ENCODE peak calls at places on chromosomes 12 and 14, in six cellular contexts. J, G, S, A, M and P are unnamed samples.

GRCh38 chr12:54587315-54587821 is 1.1 kb downstream of the PPP1R1A start:
- DNase-seq in J (peak; percentile 33), G (no peak), S (peak; percentile 28), A (no peak), M (no peak), P (peak; percentile 61)

GRCh38 chr14:99148861-99149610 is 123.0 kb downstream of the BCL11B start:
- DNase-seq in J (no peak), G (no peak), S (peak; percentile 16), A (no peak), M (no peak), P (no peak)

GRCh38 chr12:29133141-29133540 is 15.9 kb upstream of the FAR2 start:
- DNase-seq in J (no peak), G (no peak), S (no peak), A (no peak), M (no peak), P (no peak)

GRCh38 chr12:22332191-22332590 is 2.3 kb downstream of the ST8SIA1 start:
- DNase-seq in J (no peak), G (no peak), S (no peak), A (no peak), M (no peak), P (no peak)

GRCh38 chr12:118061011-118061875 is at the start of gene WSB2:
- DNase-seq in J (peak; percentile 49), G (peak; percentile 95), S (peak; percentile 70), A (no peak), M (peak; percentile 84), P (peak; percentile 87)

GRCh38 chr14:54108481-54109471 is 152.2 kb upstream of the BMP4 start:
- DNase-seq in J (peak; percentile 17), G (no peak), S (no peak), A (no peak), M (no peak), P (no peak)

GRCh38 chr12:80756875-80757274 is 40.2 kb downstream of the MYF5 start:
- DNase-seq in J (no peak), G (no peak), S (no peak), A (no peak), M (no peak), P (no peak)

GRCh38 chr12:130817804-130818203 is 21.2 kb downstream of the STX2 start:
- DNase-seq in J (no peak), G (no peak), S (no peak), A (no peak), M (no peak), P (no peak)

GRCh38 chr12:121304306-121304705 is 7.8 kb upstream of the CAMKK2 start:
- DNase-seq in J (no peak), G (no peak), S (no peak), A (no peak), M (no peak), P (no peak)

GRCh38 chr14:54387328-54387727 is 9.5 kb upstream of the CDKN3 start:
- DNase-seq in J (no peak), G (no peak), S (no peak), A (no peak), M (no peak), P (no peak)

GRCh38 chr12:6090786-6091185 is 33.7 kb downstream of the VWF start:
- DNase-seq in J (no peak), G (no peak), S (no peak), A (no peak), M (peak; percentile 51), P (no peak)

GRCh38 chr12:1993341-1993740 is 10.9 kb downstream of the DCP1B start:
- DNase-seq in J (peak; percentile 30), G (no peak), S (no peak), A (no peak), M (no peak), P (no peak)

GRCh38 chr14:55099741-55100140 is 29.3 kb upstream of the LGALS3 start:
- DNase-seq in J (no peak), G (no peak), S (no peak), A (no peak), M (peak; percentile 45), P (no peak)

GRCh38 chr12:42031847-42032564 is 112.7 kb downstream of the GXYLT1 start:
- DNase-seq in J (no peak), G (no peak), S (no peak), A (no peak), M (no peak), P (no peak)

GRCh38 chr12:93377252-93377542 is 528 bp upstream of the NUDT4 start:
- DNase-seq in J (no peak), G (no peak), S (no peak), A (no peak), M (no peak), P (no peak)

GRCh38 chr12:111276189-111276588 is 92.7 kb downstream of the PHETA1 start:
- DNase-seq in J (peak; percentile 37), G (no peak), S (no peak), A (no peak), M (no peak), P (no peak)

GRCh38 chr12:101759396-101760047 is 20.3 kb upstream of the SYCP3 start:
- DNase-seq in J (peak; percentile 43), G (no peak), S (no peak), A (no peak), M (no peak), P (no peak)

GRCh38 chr14:68146812-68147211 is 327.2 kb downstream of the RAD51B start:
- DNase-seq in J (peak; percentile 80), G (no peak), S (no peak), A (no peak), M (peak; percentile 45), P (no peak)

GRCh38 chr12:121773011-121773777 is 20.3 kb downstream of the RHOF start:
- DNase-seq in J (peak; percentile 89), G (peak; percentile 78), S (peak; percentile 79), A (no peak), M (peak; percentile 37), P (peak; percentile 50)

GRCh38 chr14:34237677-34238076 is 224.4 kb downstream of the SPTSSA start:
- DNase-seq in J (no peak), G (no peak), S (no peak), A (no peak), M (no peak), P (no peak)

GRCh38 chr12:116236148-116236731 is 41.3 kb downstream of the MED13L start:
- DNase-seq in J (peak; percentile 63), G (no peak), S (peak; percentile 54), A (no peak), M (peak; percentile 70), P (no peak)

GRCh38 chr12:122992386-122992785 is 11.9 kb downstream of the ARL6IP4 start:
- DNase-seq in J (no peak), G (no peak), S (no peak), A (no peak), M (no peak), P (no peak)

GRCh38 chr14:69611264-69612013 is at the start of gene SUSD6:
- DNase-seq in J (peak; percentile 86), G (peak; percentile 98), S (peak; percentile 94), A (peak; percentile 29), M (peak; percentile 79), P (peak; percentile 88)

GRCh38 chr12:49740930-49741881 is at the start of gene TMBIM6:
- DNase-seq in J (peak; percentile 100), G (peak; percentile 94), S (peak; percentile 100), A (peak; percentile 100), M (peak; percentile 99), P (peak; percentile 98)

GRCh38 chr12:49744363-49744885 is 3.1 kb downstream of the TMBIM6 start:
- DNase-seq in J (no peak), G (no peak), S (no peak), A (no peak), M (no peak), P (no peak)

DNA sequence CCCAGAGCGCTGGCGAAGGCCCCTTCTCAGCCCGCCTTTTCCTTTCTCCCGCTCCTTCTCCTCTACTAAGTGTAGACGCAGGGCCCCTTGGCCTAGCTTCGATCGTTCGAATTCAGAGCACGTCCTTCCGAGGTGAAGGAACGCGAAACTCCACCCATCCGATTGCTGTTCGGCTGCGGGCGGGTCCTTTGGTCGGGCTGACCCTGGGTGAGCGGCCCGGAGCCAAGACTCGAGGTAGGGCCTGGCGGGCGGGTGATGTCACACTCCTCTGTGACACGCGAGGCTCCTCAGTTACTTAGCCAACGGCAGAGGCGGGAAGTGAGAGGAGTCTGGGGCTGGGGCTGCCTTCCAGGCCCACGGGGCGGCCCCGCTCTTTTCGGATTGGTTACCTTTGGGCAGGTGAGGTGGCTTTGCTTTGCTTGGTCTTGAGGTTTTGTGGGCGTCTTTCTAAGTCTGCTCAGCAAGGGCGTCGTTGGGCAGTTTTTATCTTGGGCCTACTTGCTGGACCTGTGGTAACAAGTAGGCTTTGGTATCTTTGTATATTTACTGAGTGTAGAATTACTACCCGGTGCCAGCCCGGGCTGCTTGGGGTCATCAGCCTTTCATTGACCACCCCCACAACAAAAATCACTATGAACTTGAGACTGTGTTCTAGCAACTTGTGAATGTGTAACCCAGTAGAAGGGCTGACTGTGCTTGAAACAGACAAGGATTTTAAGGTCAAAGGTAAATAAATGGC is 694 bp downstream of the TMBIM6 start:
- DNase-seq in J (peak; percentile 84), G (peak; percentile 92), S (peak; percentile 93), A (peak; percentile 27), M (peak; percentile 79), P (peak; percentile 80)
- TF ChIP-seq POLR2A in J (no peak), G (no peak), S (no peak), A (no peak), M (peak; percentile 8), P (no peak)

DNA sequence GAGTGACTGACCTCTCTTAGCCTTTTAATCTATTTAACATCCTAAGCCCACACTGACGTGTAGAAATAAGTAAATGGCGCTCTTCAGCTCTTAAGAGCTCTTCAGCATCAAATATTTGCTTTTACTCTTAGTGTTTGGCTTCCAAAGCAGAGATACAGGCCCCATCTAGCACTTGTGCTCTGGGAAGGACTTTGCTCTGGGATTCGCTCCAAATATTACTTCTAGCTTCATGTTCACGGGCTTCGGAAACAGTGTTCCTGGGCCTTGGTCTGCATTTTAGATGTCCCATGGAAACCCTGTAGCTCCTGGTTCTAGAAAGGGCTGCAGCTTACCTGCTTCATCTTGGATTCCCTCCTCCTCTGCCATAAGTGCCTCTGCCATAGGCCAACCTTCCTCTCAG is 2.7 kb upstream of the NKX2-8 start:
- DNase-seq in J (no peak), G (no peak), S (no peak), A (no peak), M (no peak), P (no peak)
- TF ChIP-seq EP300 in J (no peak), G (no peak), S (no peak), A (no peak), M (no peak), P (no peak)

DNA sequence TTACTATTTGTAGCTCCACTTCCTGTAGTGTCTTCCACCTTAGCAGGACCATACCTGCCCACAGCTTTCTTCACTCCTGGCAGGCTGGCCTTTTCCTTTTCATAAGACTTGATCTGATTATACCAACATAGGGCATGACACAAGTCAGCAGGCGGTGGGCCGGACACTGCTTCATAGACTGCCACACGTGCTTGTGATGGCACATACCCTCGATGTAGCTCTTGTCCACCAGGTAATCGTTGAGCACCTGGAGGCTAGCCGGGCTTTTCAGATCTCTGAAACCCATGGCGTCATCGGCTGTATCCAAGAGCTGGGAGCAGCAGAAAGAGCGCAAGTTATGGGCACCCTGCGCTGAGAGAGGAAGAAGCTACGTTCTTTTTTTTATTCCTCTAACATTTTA is 53.7 kb upstream of the TMEM263 start:
- DNase-seq in J (no peak), G (no peak), S (no peak), A (no peak), M (no peak), P (no peak)
- TF ChIP-seq POLR2A in J (no peak), G (no peak), S (no peak), A (no peak), M (no peak), P (no peak)

DNA sequence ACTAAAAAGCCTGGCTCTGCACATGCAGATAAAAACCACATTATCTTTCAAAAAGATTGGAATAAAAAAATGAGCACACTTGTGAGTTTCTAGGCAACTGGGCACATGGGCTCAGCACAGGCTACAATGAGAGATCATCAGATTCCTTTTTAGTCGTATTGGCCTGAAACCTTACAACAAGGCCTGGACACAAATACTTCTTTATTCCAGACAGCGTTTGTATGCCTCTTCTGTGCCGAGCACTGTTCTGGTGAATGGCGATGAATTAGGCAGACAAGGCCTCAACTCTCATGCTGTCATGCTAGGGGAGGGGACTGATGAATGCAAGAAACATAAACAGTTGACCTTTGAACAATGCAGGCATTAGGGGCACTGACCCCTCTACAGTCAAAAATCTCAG is 463.1 kb downstream of the AACS start:
- DNase-seq in J (no peak), G (no peak), S (no peak), A (no peak), M (no peak), P (no peak)
- TF ChIP-seq EP300 in J (no peak), G (no peak), S (no peak), A (no peak), M (peak; percentile 75), P (no peak)